ENCODE peak calls at places on chromosomes 11 and 22, in nine cellular contexts. One of them, this sample, is unnamed.

GRCh38 chr11:80165763-80166162 is 724.9 kb upstream of the TENM4 start:
- DNase-seq in NCI-H1930: no peak
- DNase-seq in nephron progenitor cell: no peak
- DNase-seq in NCI-H1417: no peak
- DNase-seq in activated B cell treated with CpG ODN at 0.5 μM for 24 hours: no peak
- DNase-seq in nucleus accumbens: no peak
- DNase-seq in activated CD8-positive, alpha-beta memory T cell treated with anti-CD3 and anti-CD28 coated beads for 4 hours: no peak
- DNase-seq in HT-29: no peak
- DNase-seq in NCI-H748 treated with DMSO at 0.1 percent for 48 hours: no peak
- DNase-seq in this sample: no peak

GRCh38 chr11:126061707-126062678 is 673 bp downstream of the CDON start:
- DNase-seq in NCI-H1930: no peak
- DNase-seq in nephron progenitor cell: peak
- DNase-seq in NCI-H1417: peak
- DNase-seq in activated B cell treated with CpG ODN at 0.5 μM for 24 hours: no peak
- DNase-seq in nucleus accumbens: no peak
- DNase-seq in activated CD8-positive, alpha-beta memory T cell treated with anti-CD3 and anti-CD28 coated beads for 4 hours: no peak
- DNase-seq in HT-29: peak
- DNase-seq in NCI-H748 treated with DMSO at 0.1 percent for 48 hours: peak
- DNase-seq in this sample: peak

GRCh38 chr11:33185756-33186155 is 24.5 kb upstream of the CSTF3 start:
- DNase-seq in NCI-H1930: no peak
- DNase-seq in nephron progenitor cell: no peak
- DNase-seq in NCI-H1417: no peak
- DNase-seq in activated B cell treated with CpG ODN at 0.5 μM for 24 hours: no peak
- DNase-seq in nucleus accumbens: no peak
- DNase-seq in activated CD8-positive, alpha-beta memory T cell treated with anti-CD3 and anti-CD28 coated beads for 4 hours: no peak
- DNase-seq in HT-29: no peak
- DNase-seq in NCI-H748 treated with DMSO at 0.1 percent for 48 hours: no peak
- DNase-seq in this sample: no peak

GRCh38 chr22:20650294-20651207 is 123.4 kb upstream of the SERPIND1 start:
- DNase-seq in NCI-H1930: no peak
- DNase-seq in nephron progenitor cell: no peak
- DNase-seq in NCI-H1417: no peak
- DNase-seq in activated B cell treated with CpG ODN at 0.5 μM for 24 hours: no peak
- DNase-seq in nucleus accumbens: no peak
- DNase-seq in activated CD8-positive, alpha-beta memory T cell treated with anti-CD3 and anti-CD28 coated beads for 4 hours: no peak
- DNase-seq in HT-29: no peak
- DNase-seq in NCI-H748 treated with DMSO at 0.1 percent for 48 hours: no peak
- DNase-seq in this sample: no peak

GRCh38 chr11:61693897-61694840 is 14.0 kb downstream of the DAGLA start:
- DNase-seq in NCI-H1930: no peak
- DNase-seq in nephron progenitor cell: no peak
- DNase-seq in NCI-H1417: peak
- DNase-seq in activated B cell treated with CpG ODN at 0.5 μM for 24 hours: no peak
- DNase-seq in nucleus accumbens: no peak
- DNase-seq in activated CD8-positive, alpha-beta memory T cell treated with anti-CD3 and anti-CD28 coated beads for 4 hours: no peak
- DNase-seq in HT-29: no peak
- DNase-seq in NCI-H748 treated with DMSO at 0.1 percent for 48 hours: no peak
- DNase-seq in this sample: no peak

GRCh38 chr11:120079750-120080610 is 57.9 kb downstream of the TRIM29 start:
- DNase-seq in NCI-H1930: no peak
- DNase-seq in nephron progenitor cell: no peak
- DNase-seq in NCI-H1417: no peak
- DNase-seq in activated B cell treated with CpG ODN at 0.5 μM for 24 hours: no peak
- DNase-seq in nucleus accumbens: no peak
- DNase-seq in activated CD8-positive, alpha-beta memory T cell treated with anti-CD3 and anti-CD28 coated beads for 4 hours: no peak
- DNase-seq in HT-29: peak
- DNase-seq in NCI-H748 treated with DMSO at 0.1 percent for 48 hours: no peak
- DNase-seq in this sample: no peak

GRCh38 chr11:32838505-32839274 is 9.0 kb downstream of the PRRG4 start:
- DNase-seq in NCI-H1930: no peak
- DNase-seq in nephron progenitor cell: no peak
- DNase-seq in NCI-H1417: peak
- DNase-seq in activated B cell treated with CpG ODN at 0.5 μM for 24 hours: no peak
- DNase-seq in nucleus accumbens: no peak
- DNase-seq in activated CD8-positive, alpha-beta memory T cell treated with anti-CD3 and anti-CD28 coated beads for 4 hours: no peak
- DNase-seq in HT-29: peak
- DNase-seq in NCI-H748 treated with DMSO at 0.1 percent for 48 hours: no peak
- DNase-seq in this sample: no peak

GRCh38 chr11:995752-996420 is 40.6 kb downstream of the MUC6 start:
- DNase-seq in NCI-H1930: no peak
- DNase-seq in nephron progenitor cell: peak
- DNase-seq in NCI-H1417: peak
- DNase-seq in activated B cell treated with CpG ODN at 0.5 μM for 24 hours: no peak
- DNase-seq in nucleus accumbens: no peak
- DNase-seq in activated CD8-positive, alpha-beta memory T cell treated with anti-CD3 and anti-CD28 coated beads for 4 hours: no peak
- DNase-seq in HT-29: peak
- DNase-seq in NCI-H748 treated with DMSO at 0.1 percent for 48 hours: no peak
- DNase-seq in this sample: no peak

GRCh38 chr11:10568486-10568941 is at the start of gene LYVE1:
- DNase-seq in NCI-H1930: no peak
- DNase-seq in nephron progenitor cell: no peak
- DNase-seq in NCI-H1417: no peak
- DNase-seq in activated B cell treated with CpG ODN at 0.5 μM for 24 hours: no peak
- DNase-seq in nucleus accumbens: no peak
- DNase-seq in activated CD8-positive, alpha-beta memory T cell treated with anti-CD3 and anti-CD28 coated beads for 4 hours: no peak
- DNase-seq in HT-29: no peak
- DNase-seq in NCI-H748 treated with DMSO at 0.1 percent for 48 hours: no peak
- DNase-seq in this sample: peak

GRCh38 chr22:29339381-29340235 is 24.1 kb upstream of the RASL10A start:
- DNase-seq in NCI-H1930: no peak
- DNase-seq in nephron progenitor cell: no peak
- DNase-seq in NCI-H1417: no peak
- DNase-seq in activated B cell treated with CpG ODN at 0.5 μM for 24 hours: no peak
- DNase-seq in nucleus accumbens: no peak
- DNase-seq in activated CD8-positive, alpha-beta memory T cell treated with anti-CD3 and anti-CD28 coated beads for 4 hours: no peak
- DNase-seq in HT-29: no peak
- DNase-seq in NCI-H748 treated with DMSO at 0.1 percent for 48 hours: no peak
- DNase-seq in this sample: no peak

This sample was measured in stromal cell of bone marrow.